ENCODE peak calls at places on chromosomes 1 and 21, in ten cellular contexts. I is activated naive CD4-positive, alpha-beta T cell; G is left ventricle myocardium superior; T is central memory CD4-positive, alpha-beta T cell; J is CD4-positive, CD25-positive, alpha-beta regulatory T cell; H is activated T-cell treated with anti-CD3 and anti-CD28 coated beads for 1 hour; L is AG09309; Z is NCI-H774; K is GM19239; C is endothelial cell. U is an unnamed sample.

GRCh38 chr1:154849645-154850131 is 20.4 kb downstream of the KCNN3 start:
- DNase-seq in I (no peak), G (no peak), T (no peak), J (no peak), H (no peak), L (no peak), Z (no peak), K (no peak), C (no peak), U (no peak)

GRCh38 chr1:175927944-175928343 is 184.5 kb upstream of the TNR start:
- DNase-seq in I (no peak), G (no peak), T (no peak), J (no peak), H (no peak), L (no peak), Z (no peak), K (no peak), C (no peak), U (no peak)

GRCh38 chr1:118151312-118151937 is 33.6 kb downstream of the SPAG17 start:
- DNase-seq in I (no peak), G (peak), T (no peak), J (peak), H (no peak), L (peak), Z (no peak), K (no peak), C (peak), U (peak)

GRCh38 chr21:15170614-15171013 is 105.8 kb upstream of the NRIP1 start:
- DNase-seq in I (no peak), G (no peak), T (no peak), J (no peak), H (no peak), L (no peak), Z (no peak), K (no peak), C (no peak), U (no peak)

GRCh38 chr1:92795166-92795565 is 10.3 kb upstream of the EVI5 start:
- DNase-seq in I (no peak), G (no peak), T (no peak), J (no peak), H (no peak), L (no peak), Z (no peak), K (no peak), C (no peak), U (no peak)

GRCh38 chr1:198966519-198966918 is 327.7 kb downstream of the PTPRC start:
- DNase-seq in I (no peak), G (no peak), T (no peak), J (no peak), H (no peak), L (no peak), Z (no peak), K (no peak), C (no peak), U (no peak)

GRCh38 chr21:39141502-39141901 is 41.7 kb downstream of the PSMG1 start:
- DNase-seq in I (no peak), G (no peak), T (no peak), J (no peak), H (no peak), L (no peak), Z (peak), K (no peak), C (no peak), U (no peak)

GRCh38 chr1:97875996-97876395 is 44.8 kb downstream of the DPYD start:
- DNase-seq in I (no peak), G (no peak), T (no peak), J (no peak), H (no peak), L (no peak), Z (no peak), K (no peak), C (no peak), U (peak)

GRCh38 chr1:198158766-198159589 is 2.2 kb downstream of the NEK7 start:
- DNase-seq in I (peak), G (peak), T (peak), J (peak), H (peak), L (peak), Z (peak), K (peak), C (peak), U (peak)

GRCh38 chr1:36866168-36866814 is 168.0 kb downstream of the GRIK3 start:
- DNase-seq in I (no peak), G (no peak), T (no peak), J (no peak), H (no peak), L (no peak), Z (no peak), K (no peak), C (peak), U (no peak)

GRCh38 chr1:218259800-218260199 is 25.3 kb upstream of the RRP15 start:
- DNase-seq in I (no peak), G (no peak), T (no peak), J (peak), H (no peak), L (no peak), Z (no peak), K (peak), C (peak), U (no peak)

GRCh38 chr1:68233202-68233601 is 879 bp upstream of the WLS start:
- DNase-seq in I (no peak), G (no peak), T (no peak), J (no peak), H (no peak), L (no peak), Z (no peak), K (no peak), C (no peak), U (no peak)

GRCh38 chr1:201142854-201143725 is 11.2 kb downstream of the TMEM9 start:
- DNase-seq in I (no peak), G (no peak), T (no peak), J (no peak), H (no peak), L (no peak), Z (no peak), K (no peak), C (no peak), U (no peak)

GRCh38 chr1:55640708-55641473 is 425.7 kb upstream of the USP24 start:
- DNase-seq in I (peak), G (peak), T (peak), J (peak), H (no peak), L (peak), Z (peak), K (peak), C (no peak), U (no peak)

GRCh38 chr21:29318354-29318753 is 19.6 kb downstream of the BACH1 start:
- DNase-seq in I (no peak), G (no peak), T (no peak), J (no peak), H (no peak), L (no peak), Z (no peak), K (no peak), C (no peak), U (no peak)

GRCh38 chr1:38029725-38030511 is 16.7 kb downstream of the POU3F1 start:
- DNase-seq in I (peak), G (peak), T (no peak), J (peak), H (no peak), L (no peak), Z (no peak), K (peak), C (no peak), U (peak)

GRCh38 chr1:119006406-119007279 is 18.5 kb upstream of the TBX15 start:
- DNase-seq in I (no peak), G (no peak), T (no peak), J (no peak), H (no peak), L (no peak), Z (no peak), K (no peak), C (no peak), U (no peak)

GRCh38 chr1:69376408-69376807 is 191.3 kb upstream of the LRRC7 start:
- DNase-seq in I (no peak), G (no peak), T (no peak), J (no peak), H (no peak), L (no peak), Z (no peak), K (no peak), C (no peak), U (no peak)

GRCh38 chr1:202162049-202162417 is 1.6 kb upstream of the PTPN7 start:
- DNase-seq in I (peak), G (no peak), T (no peak), J (peak), H (no peak), L (no peak), Z (no peak), K (no peak), C (no peak), U (no peak)

GRCh38 chr1:160777486-160778089 is 18.4 kb upstream of the LY9 start:
- DNase-seq in I (no peak), G (no peak), T (peak), J (peak), H (peak), L (no peak), Z (no peak), K (no peak), C (peak), U (no peak)

GRCh38 chr21:45320261-45320990 is 32.7 kb upstream of the POFUT2 start:
- DNase-seq in I (no peak), G (peak), T (no peak), J (no peak), H (no peak), L (no peak), Z (no peak), K (no peak), C (no peak), U (no peak)

GRCh38 chr1:69791311-69791710 is 223.6 kb downstream of the LRRC7 start:
- DNase-seq in I (no peak), G (no peak), T (no peak), J (no peak), H (no peak), L (no peak), Z (no peak), K (no peak), C (no peak), U (no peak)

GRCh38 chr1:185823471-185823870 is 89.3 kb downstream of the HMCN1 start:
- DNase-seq in I (no peak), G (no peak), T (no peak), J (no peak), H (no peak), L (no peak), Z (no peak), K (no peak), C (no peak), U (no peak)

GRCh38 chr1:203324103-203325003 is 19.0 kb downstream of the BTG2 start:
- DNase-seq in I (peak), G (no peak), T (peak), J (peak), H (no peak), L (no peak), Z (no peak), K (no peak), C (no peak), U (no peak)

GRCh38 chr1:221664253-221664652 is 77.6 kb downstream of the DUSP10 start:
- DNase-seq in I (no peak), G (no peak), T (no peak), J (no peak), H (no peak), L (no peak), Z (peak), K (no peak), C (no peak), U (no peak)

GRCh38 chr1:160681067-160681890 is 30.3 kb downstream of the CD48 start:
- DNase-seq in I (peak), G (peak), T (peak), J (peak), H (peak), L (no peak), Z (no peak), K (no peak), C (peak), U (peak)

GRCh38 chr1:203649551-203650011 is 22.9 kb downstream of the ATP2B4 start:
- DNase-seq in I (no peak), G (no peak), T (peak), J (no peak), H (no peak), L (no peak), Z (no peak), K (no peak), C (no peak), U (no peak)

GRCh38 chr1:111406325-111406768 is 21.2 kb downstream of the OVGP1 start:
- DNase-seq in I (peak), G (no peak), T (peak), J (peak), H (peak), L (no peak), Z (peak), K (peak), C (no peak), U (peak)

GRCh38 chr1:111236379-111236778 is 8.9 kb downstream of the CHI3L2 start:
- DNase-seq in I (no peak), G (no peak), T (no peak), J (no peak), H (no peak), L (no peak), Z (no peak), K (no peak), C (no peak), U (no peak)

GRCh38 chr1:175376194-175376593 is 183.6 kb upstream of the KIAA0040 start:
- DNase-seq in I (no peak), G (no peak), T (no peak), J (peak), H (no peak), L (no peak), Z (no peak), K (no peak), C (no peak), U (peak)

GRCh38 chr1:24417681-24418080 is 2.1 kb downstream of the NIPAL3 start:
- DNase-seq in I (no peak), G (no peak), T (no peak), J (no peak), H (no peak), L (no peak), Z (no peak), K (no peak), C (no peak), U (peak)

GRCh38 chr1:238681021-238681420 is 705.3 kb upstream of the CHRM3 start:
- DNase-seq in I (no peak), G (no peak), T (no peak), J (no peak), H (no peak), L (no peak), Z (no peak), K (no peak), C (no peak), U (peak)